ENCODE peak calls at places on chromosomes 2 and 18, in nine cellular contexts. Q, E, V, J, S, A, T, X and G are unnamed samples.

GRCh38 chr2:9163306-9164111 is 43.1 kb upstream of the ASAP2 start:
- DNase-seq in A (peak; percentile 70), J (no peak), S (no peak), X (no peak), E (no peak), T (no peak), V (no peak), Q (no peak), G (no peak)

GRCh38 chr18:46042571-46043123 is 29.4 kb downstream of the PSTPIP2 start:
- DNase-seq in X (no peak), E (no peak), V (no peak), A (peak; percentile 77), Q (no peak), T (no peak), S (no peak), J (no peak), G (no peak)

GRCh38 chr2:175293776-175294175 is 112.3 kb upstream of the ATP5MC3 start:
- DNase-seq in T (no peak), J (no peak), A (no peak), X (no peak), E (no peak), S (no peak), Q (no peak), V (no peak), G (no peak)

GRCh38 chr2:238548902-238549462 is 122.3 kb downstream of the ASB1 start:
- DNase-seq in E (no peak), V (no peak), J (no peak), X (no peak), Q (no peak), A (no peak), S (no peak), T (no peak), G (no peak)

GRCh38 chr2:179044500-179044899 is 5.4 kb downstream of the CCDC141 start:
- DNase-seq in S (no peak), J (no peak), T (no peak), Q (no peak), A (no peak), V (no peak), E (no peak), X (no peak), G (no peak)

GRCh38 chr2:95297088-95297487 is at the start of gene KCNIP3:
- DNase-seq in T (no peak), J (peak; percentile 48), S (no peak), V (no peak), A (no peak), X (no peak), E (no peak), Q (peak; percentile 43), G (no peak)

GRCh38 chr2:179302149-179302548 is 37.5 kb upstream of the SESTD1 start:
- DNase-seq in Q (no peak), X (no peak), T (no peak), S (no peak), V (no peak), E (no peak), A (no peak), J (no peak), G (no peak)

GRCh38 chr2:28163627-28164279 is 228.9 kb upstream of the FOSL2 start:
- DNase-seq in E (no peak), V (no peak), J (no peak), Q (no peak), X (no peak), S (no peak), T (no peak), A (no peak), G (no peak)

GRCh38 chr2:195566201-195566600 is 90.8 kb upstream of the SLC39A10 start:
- DNase-seq in A (no peak), X (no peak), J (no peak), S (no peak), V (no peak), Q (no peak), E (no peak), T (no peak), G (no peak)